ENCODE peak calls at places on chromosome 14, in four cellular contexts. E, C, P and W are unnamed samples.

GRCh38 chr14:70113211-70113610 is 75.5 kb downstream of the SLC8A3 start:
- DNase-seq in E (no peak), C (no peak), P (no peak), W (no peak)

GRCh38 chr14:23141706-23142467 is 22.8 kb upstream of the CEBPE start:
- DNase-seq in E (peak), C (no peak), P (no peak), W (no peak)

GRCh38 chr14:69471436-69471835 is 13.1 kb upstream of the PLEKHD1 start:
- DNase-seq in E (no peak), C (no peak), P (no peak), W (no peak)

GRCh38 chr14:98799891-98800290 is 472.1 kb downstream of the BCL11B start:
- DNase-seq in E (no peak), C (no peak), P (no peak), W (no peak)

GRCh38 chr14:90784621-90785270 is 31.5 kb downstream of the TTC7B start:
- DNase-seq in E (no peak), C (no peak), P (no peak), W (no peak)

GRCh38 chr14:76697246-76697645 is 64.0 kb upstream of the VASH1 start:
- DNase-seq in E (no peak), C (no peak), P (no peak), W (no peak)

GRCh38 chr14:36717363-36717762 is 55.7 kb downstream of the PAX9 start:
- DNase-seq in E (no peak), C (no peak), P (no peak), W (no peak)

GRCh38 chr14:40164083-40164482 is 731.9 kb upstream of the FBXO33 start:
- DNase-seq in E (no peak), C (no peak), P (no peak), W (no peak)

GRCh38 chr14:37545174-37545573 is 49.9 kb downstream of the FOXA1 start:
- DNase-seq in E (peak), C (no peak), P (no peak), W (no peak)

GRCh38 chr14:35398095-35398584 is 6.4 kb downstream of the NFKBIA start:
- DNase-seq in E (no peak), C (no peak), P (no peak), W (no peak)

GRCh38 chr14:34137001-34137400 is 186.1 kb upstream of the EGLN3 start:
- DNase-seq in E (no peak), C (no peak), P (no peak), W (no peak)

GRCh38 chr14:99755629-99756603 is 37.3 kb upstream of the EML1 start:
- DNase-seq in E (peak), C (no peak), P (no peak), W (no peak)

GRCh38 chr14:20356422-20356821 is 13.0 kb downstream of the PARP2 start:
- DNase-seq in E (peak), C (no peak), P (no peak), W (no peak)

GRCh38 chr14:93788557-93789365 is 476 bp upstream of the PRIMA1 start:
- DNase-seq in E (peak), C (peak), P (no peak), W (no peak)

GRCh38 chr14:71532349-71532748 is 399.9 kb upstream of the RGS6 start:
- DNase-seq in E (no peak), C (no peak), P (no peak), W (no peak)

GRCh38 chr14:95507701-95508103 is 8.7 kb downstream of the SYNE3 start:
- DNase-seq in E (peak), C (no peak), P (no peak), W (no peak)

GRCh38 chr14:106166232-106166631 is 639.8 kb downstream of the TMEM121 start:
- DNase-seq in E (no peak), C (no peak), P (no peak), W (no peak)
- H3K4me3 ChIP-seq in E (no peak), C (no peak), P (no peak), W (no peak)

GRCh38 chr14:105487449-105487985 is 831 bp downstream of the CRIP1 start:
- DNase-seq in E (no peak), C (no peak), P (peak), W (no peak)

GRCh38 chr14:105489607-105490317 is 1.3 kb upstream of the TEDC1 start:
- DNase-seq in E (peak), C (peak), P (peak), W (peak)

GRCh38 chr14:105486974-105487448 is 325 bp downstream of the CRIP1 start:
- DNase-seq in E (no peak), C (no peak), P (no peak), W (no peak)

GRCh38 chr14:105488781-105489606 is 2.1 kb upstream of the TEDC1 start:
- DNase-seq in E (no peak), C (no peak), P (no peak), W (no peak)

GRCh38 chr14:105487986-105488777 is 1.5 kb downstream of the CRIP1 start:
- DNase-seq in E (no peak), C (no peak), P (no peak), W (no peak)
- H3K4me3 ChIP-seq in E (no peak), C (no peak), P (no peak), W (peak)

GRCh38 chr14:78162202-78162601 is 8.0 kb upstream of the NRXN3 start:
- DNase-seq in E (no peak), C (no peak), P (no peak), W (no peak)
- H3K4me3 ChIP-seq in E (no peak), C (no peak), P (no peak), W (no peak)

GRCh38 chr14:72545411-72546311 is 348.2 kb downstream of the DPF3 start:
- DNase-seq in E (peak), C (no peak), P (no peak), W (no peak)
- H3K4me3 ChIP-seq in E (no peak), C (no peak), P (no peak), W (no peak)

GRCh38 chr14:64706552-64707193 is 2.4 kb downstream of the PLEKHG3 start:
- DNase-seq in E (no peak), C (no peak), P (no peak), W (no peak)
- H3K4me3 ChIP-seq in E (peak), C (no peak), P (no peak), W (no peak)

DNA sequence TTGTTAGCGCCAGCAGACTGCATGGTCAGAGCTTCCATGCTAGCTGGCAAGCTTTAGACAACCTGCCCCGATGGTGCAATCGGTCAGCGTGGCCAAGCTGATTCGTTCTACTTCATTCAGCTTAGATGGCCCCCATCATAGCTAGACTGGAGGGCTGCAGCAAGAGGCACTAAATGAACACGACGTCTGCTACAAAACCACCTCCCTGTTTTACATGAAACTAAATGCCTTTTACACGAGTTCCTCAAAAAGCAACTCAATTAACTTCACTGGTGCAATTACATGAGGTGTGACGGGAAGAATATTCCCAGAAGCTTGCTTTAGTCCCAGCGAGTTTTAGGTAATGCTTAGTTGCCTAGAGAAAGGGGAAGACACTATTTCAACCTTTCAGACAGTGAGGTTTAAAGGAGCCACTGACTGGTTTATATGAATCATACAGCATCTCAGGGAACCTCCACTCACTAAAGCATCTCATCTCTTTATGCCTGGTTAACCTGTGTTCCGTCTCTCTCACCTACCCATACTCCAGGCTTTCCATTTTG is 8.4 kb downstream of the NIN start:
- DNase-seq in E (no peak), C (no peak), P (no peak), W (no peak)
- H3K4me3 ChIP-seq in E (no peak), C (no peak), P (no peak), W (no peak)

DNA sequence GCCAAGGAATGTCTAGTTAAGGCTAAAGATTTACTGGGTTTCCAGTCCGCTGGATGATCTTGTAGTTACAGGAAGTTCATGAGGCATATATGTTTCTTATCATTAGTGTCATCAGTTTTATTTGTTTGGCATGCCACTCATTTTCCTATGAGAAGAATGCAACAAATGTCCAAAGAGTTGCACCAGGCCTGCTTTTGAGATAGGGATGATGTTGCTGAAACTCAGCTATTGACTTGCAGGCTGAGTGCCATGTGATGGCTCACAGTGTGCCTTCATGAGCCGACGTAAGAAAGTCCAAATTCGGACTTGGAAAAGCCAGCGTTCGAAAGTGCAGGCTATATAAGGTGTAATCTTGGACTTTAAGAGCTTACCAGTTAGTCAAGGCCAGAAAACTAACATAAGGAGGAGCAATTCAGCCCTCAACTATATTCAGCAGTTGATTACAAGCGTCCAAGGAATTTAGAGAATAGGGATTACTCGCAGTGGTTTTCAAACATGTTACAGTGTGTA is 101.4 kb downstream of the LGMN start:
- DNase-seq in E (peak), C (peak), P (no peak), W (no peak)
- H3K4me3 ChIP-seq in E (no peak), C (no peak), P (no peak), W (no peak)

DNA sequence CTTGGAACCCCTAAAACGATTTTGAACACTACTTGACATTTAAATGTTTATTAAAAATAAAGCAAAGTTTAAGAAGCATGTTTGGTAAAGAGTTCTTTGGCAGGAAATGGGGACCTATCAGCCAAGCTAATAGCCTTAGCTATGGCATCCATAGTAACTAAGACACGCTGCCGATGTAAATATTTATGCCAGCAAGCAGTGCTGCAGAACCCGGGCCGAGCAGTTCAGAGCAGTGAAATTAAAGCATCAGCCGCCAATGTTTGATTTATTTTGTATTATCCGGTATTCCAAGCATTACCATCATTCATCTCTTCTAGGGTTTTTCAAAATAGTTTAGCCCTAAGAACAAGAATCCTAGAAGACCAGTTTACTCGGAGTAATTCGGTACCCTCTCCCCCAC is 61.6 kb downstream of the PPP2R5C start:
- DNase-seq in E (no peak), C (no peak), P (no peak), W (no peak)
- H3K4me3 ChIP-seq in E (no peak), C (no peak), P (no peak), W (no peak)

GRCh38 chr14:105482486-105483110 is 4.1 kb upstream of the CRIP1 start:
- DNase-seq in E (no peak), C (no peak), P (no peak), W (no peak)
- H3K4me3 ChIP-seq in E (no peak), C (no peak), P (no peak), W (no peak)

DNA sequence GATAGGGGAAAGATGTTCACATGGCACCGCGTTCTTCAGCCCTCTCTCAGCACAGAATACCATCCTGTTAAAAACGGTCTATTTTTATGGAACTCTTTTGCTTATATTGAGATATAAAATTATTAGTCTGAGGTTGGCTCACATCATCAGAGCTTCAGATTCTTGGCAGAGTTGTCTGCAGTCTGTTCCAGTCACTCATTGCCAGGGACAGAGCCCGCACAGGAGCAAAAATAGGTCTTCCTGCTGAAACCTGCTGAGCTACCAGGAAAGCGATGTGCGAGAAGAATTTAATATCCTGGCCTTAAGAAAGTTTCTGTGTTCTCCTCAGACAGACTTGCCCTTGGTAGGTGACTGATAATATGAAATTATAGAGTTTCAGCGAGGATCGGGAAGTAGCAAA is 249.8 kb downstream of the VRK1 start:
- DNase-seq in E (no peak), C (no peak), P (no peak), W (no peak)
- H3K4me3 ChIP-seq in E (no peak), C (no peak), P (no peak), W (no peak)